ENCODE peak calls at places on chromosome 22, in six cellular contexts. One of them, this sample, is unnamed. For H3K4me1, the result is how much of the 10 kb centered on the place peaks cover.

GRCh38 chr22:27220349-27220748 is 563.0 kb downstream of the MIAT start:
- DNase-seq in neural progenitor cell: no peak
- DNase-seq in IMR-90: peak
- DNase-seq in fibroblast of lung: peak
- DNase-seq in HCT116: no peak
- DNase-seq in mesenchymal stem cell: peak
- DNase-seq in this sample: peak

GRCh38 chr22:20926243-20926642 is 9.0 kb downstream of the CRKL start:
- DNase-seq in IMR-90: no peak
- DNase-seq in HCT116: no peak
- DNase-seq in fibroblast of lung: no peak
- DNase-seq in mesenchymal stem cell: no peak
- DNase-seq in neural progenitor cell: no peak
- DNase-seq in this sample: no peak

GRCh38 chr22:27876684-27877083 is 42.4 kb downstream of the PITPNB start:
- DNase-seq in IMR-90: peak
- DNase-seq in fibroblast of lung: peak
- DNase-seq in mesenchymal stem cell: peak
- DNase-seq in neural progenitor cell: peak
- DNase-seq in HCT116: no peak
- DNase-seq in this sample: peak

GRCh38 chr22:27113211-27114030 is 456.0 kb downstream of the MIAT start:
- DNase-seq in IMR-90: peak
- DNase-seq in fibroblast of lung: peak
- DNase-seq in HCT116: peak
- DNase-seq in neural progenitor cell: no peak
- DNase-seq in mesenchymal stem cell: peak
- DNase-seq in this sample: peak

GRCh38 chr22:32623943-32624342 is 149.3 kb downstream of the FBXO7 start:
- DNase-seq in HCT116: no peak
- DNase-seq in fibroblast of lung: peak
- DNase-seq in IMR-90: peak
- DNase-seq in mesenchymal stem cell: peak
- DNase-seq in neural progenitor cell: no peak
- DNase-seq in this sample: peak

GRCh38 chr22:49068861-49069260 is 758.8 kb downstream of the BRD1 start:
- DNase-seq in fibroblast of lung: no peak
- DNase-seq in HCT116: no peak
- DNase-seq in neural progenitor cell: no peak
- DNase-seq in IMR-90: no peak
- DNase-seq in mesenchymal stem cell: no peak
- DNase-seq in this sample: no peak

GRCh38 chr22:42330953-42331525 is 60.6 kb upstream of the TCF20 start:
- DNase-seq in fibroblast of lung: no peak
- DNase-seq in IMR-90: no peak
- DNase-seq in mesenchymal stem cell: no peak
- DNase-seq in neural progenitor cell: peak
- DNase-seq in HCT116: no peak
- DNase-seq in this sample: no peak

GRCh38 chr22:21457023-21457787 is 10.0 kb upstream of the TMEM191C start:
- DNase-seq in mesenchymal stem cell: peak
- DNase-seq in IMR-90: peak
- DNase-seq in HCT116: no peak
- DNase-seq in fibroblast of lung: no peak
- DNase-seq in neural progenitor cell: peak
- DNase-seq in this sample: no peak

GRCh38 chr22:23529166-23530103 is 50.7 kb downstream of the IGLL1 start:
- DNase-seq in HCT116: no peak
- DNase-seq in mesenchymal stem cell: no peak
- DNase-seq in fibroblast of lung: no peak
- DNase-seq in IMR-90: no peak
- DNase-seq in neural progenitor cell: no peak
- DNase-seq in this sample: no peak

GRCh38 chr22:31284756-31285155 is 7.5 kb downstream of the PIK3IP1 start:
- DNase-seq in mesenchymal stem cell: no peak
- DNase-seq in HCT116: no peak
- DNase-seq in fibroblast of lung: no peak
- DNase-seq in neural progenitor cell: peak
- DNase-seq in IMR-90: no peak
- DNase-seq in this sample: no peak

GRCh38 chr22:31291716-31292644 is at the start of gene PIK3IP1:
- DNase-seq in IMR-90: peak
- DNase-seq in mesenchymal stem cell: peak
- DNase-seq in fibroblast of lung: peak
- DNase-seq in HCT116: peak
- DNase-seq in neural progenitor cell: peak
- DNase-seq in this sample: peak

GRCh38 chr22:16131918-16132317 is 442.1 kb downstream of the POTEH start:
- DNase-seq in fibroblast of lung: no peak
- DNase-seq in HCT116: no peak
- DNase-seq in mesenchymal stem cell: no peak
- DNase-seq in IMR-90: no peak
- DNase-seq in neural progenitor cell: no peak
- DNase-seq in this sample: no peak

GRCh38 chr22:31958625-31959239 is 14.4 kb downstream of the YWHAH start:
- DNase-seq in fibroblast of lung: no peak
- DNase-seq in IMR-90: no peak
- DNase-seq in neural progenitor cell: no peak
- DNase-seq in mesenchymal stem cell: no peak
- DNase-seq in HCT116: no peak
- DNase-seq in this sample: no peak

GRCh38 chr22:20545681-20546521 is 38.5 kb downstream of the MED15 start:
- DNase-seq in HCT116: no peak
- DNase-seq in neural progenitor cell: no peak
- DNase-seq in IMR-90: no peak
- DNase-seq in mesenchymal stem cell: no peak
- DNase-seq in fibroblast of lung: no peak
- DNase-seq in this sample: no peak

GRCh38 chr22:20522134-20522827 is 14.9 kb downstream of the MED15 start:
- DNase-seq in HCT116: no peak
- DNase-seq in fibroblast of lung: no peak
- DNase-seq in mesenchymal stem cell: no peak
- DNase-seq in neural progenitor cell: no peak
- DNase-seq in IMR-90: no peak
- DNase-seq in this sample: no peak

GRCh38 chr22:33271390-33272161 is 213.4 kb upstream of the SYN3 start:
- DNase-seq in HCT116: no peak
- DNase-seq in fibroblast of lung: peak
- DNase-seq in IMR-90: peak
- DNase-seq in neural progenitor cell: peak
- DNase-seq in mesenchymal stem cell: no peak
- DNase-seq in this sample: peak

GRCh38 chr22:48941903-48942625 is 885.6 kb downstream of the BRD1 start:
- DNase-seq in neural progenitor cell: no peak
- DNase-seq in mesenchymal stem cell: no peak
- DNase-seq in fibroblast of lung: no peak
- DNase-seq in IMR-90: no peak
- DNase-seq in HCT116: no peak
- DNase-seq in this sample: no peak

GRCh38 chr22:29617922-29618629 is 14.6 kb downstream of the NF2 start:
- DNase-seq in neural progenitor cell: no peak
- DNase-seq in fibroblast of lung: peak
- DNase-seq in IMR-90: peak
- DNase-seq in HCT116: peak
- DNase-seq in mesenchymal stem cell: peak
- DNase-seq in this sample: peak

GRCh38 chr22:44926491-44927415 is 83.1 kb downstream of the PHF21B start:
- DNase-seq in IMR-90: no peak
- DNase-seq in fibroblast of lung: no peak
- DNase-seq in HCT116: no peak
- DNase-seq in neural progenitor cell: no peak
- DNase-seq in mesenchymal stem cell: no peak
- DNase-seq in this sample: no peak

GRCh38 chr22:41739576-41739975 is 40.3 kb downstream of the MEI1 start:
- DNase-seq in mesenchymal stem cell: no peak
- DNase-seq in fibroblast of lung: no peak
- DNase-seq in IMR-90: no peak
- DNase-seq in neural progenitor cell: no peak
- DNase-seq in HCT116: no peak
- DNase-seq in this sample: no peak

GRCh38 chr22:19068784-19069271 is 53.4 kb downstream of the DGCR2 start:
- DNase-seq in HCT116: no peak
- DNase-seq in neural progenitor cell: no peak
- DNase-seq in IMR-90: no peak
- DNase-seq in fibroblast of lung: no peak
- DNase-seq in mesenchymal stem cell: no peak
- DNase-seq in this sample: no peak

GRCh38 chr22:44580176-44580575 is 82.1 kb upstream of the RTL6 start:
- DNase-seq in HCT116: no peak
- DNase-seq in IMR-90: no peak
- DNase-seq in fibroblast of lung: no peak
- DNase-seq in mesenchymal stem cell: no peak
- DNase-seq in neural progenitor cell: no peak
- DNase-seq in this sample: no peak

GRCh38 chr22:20088263-20088648 is 8.2 kb downstream of the DGCR8 start:
- DNase-seq in IMR-90: no peak
- DNase-seq in HCT116: no peak
- DNase-seq in fibroblast of lung: no peak
- DNase-seq in neural progenitor cell: no peak
- DNase-seq in mesenchymal stem cell: no peak
- DNase-seq in this sample: no peak

GRCh38 chr22:19195796-19196731 is 17.5 kb upstream of the SLC25A1 start:
- DNase-seq in fibroblast of lung: no peak
- DNase-seq in IMR-90: no peak
- DNase-seq in mesenchymal stem cell: no peak
- DNase-seq in neural progenitor cell: no peak
- DNase-seq in HCT116: no peak
- DNase-seq in this sample: no peak

GRCh38 chr22:19422440-19423301 is 8.9 kb downstream of the HIRA start:
- DNase-seq in HCT116: no peak
- DNase-seq in mesenchymal stem cell: no peak
- DNase-seq in neural progenitor cell: no peak
- DNase-seq in IMR-90: no peak
- DNase-seq in fibroblast of lung: no peak
- DNase-seq in this sample: no peak

DNA sequence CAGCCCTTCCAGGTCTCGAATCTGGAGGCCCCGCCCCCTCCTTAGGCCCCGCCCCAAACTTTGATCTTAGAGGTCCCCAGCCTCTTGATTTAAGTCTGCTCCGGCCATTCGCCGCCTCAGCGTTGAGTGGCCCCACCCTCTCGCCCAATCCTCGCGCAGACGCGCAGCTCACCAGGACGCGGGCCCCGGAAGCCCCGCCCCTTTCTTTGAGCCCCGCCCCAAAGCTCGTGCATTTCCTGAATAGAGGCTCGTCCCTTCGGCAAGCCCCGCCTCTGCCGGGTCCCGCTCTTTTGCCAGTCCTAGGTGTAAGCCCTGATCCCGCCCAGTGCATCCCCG is 190 bp upstream of the GUCD1 start:
- DNase-seq in mesenchymal stem cell: peak
- DNase-seq in IMR-90: peak
- DNase-seq in neural progenitor cell: peak
- DNase-seq in fibroblast of lung: peak
- DNase-seq in HCT116: peak
- DNase-seq in this sample: peak
- H3K4me1 ChIP-seq in mesenchymal stem cell: under half
- H3K4me1 ChIP-seq in IMR-90: under half
- H3K4me1 ChIP-seq in neural progenitor cell: under half
- H3K4me1 ChIP-seq in fibroblast of lung: under half
- H3K4me1 ChIP-seq in HCT116: under half
- H3K4me1 ChIP-seq in this sample: under half

GRCh38 chr22:43376765-43377485 is 33.8 kb upstream of the SCUBE1 start:
- DNase-seq in IMR-90: no peak
- DNase-seq in HCT116: no peak
- DNase-seq in fibroblast of lung: peak
- DNase-seq in neural progenitor cell: no peak
- DNase-seq in mesenchymal stem cell: no peak
- DNase-seq in this sample: peak
- H2AFZ ChIP-seq in IMR-90: no peak
- H2AFZ ChIP-seq in HCT116: no peak
- H2AFZ ChIP-seq in fibroblast of lung: no peak
- H2AFZ ChIP-seq in neural progenitor cell: no peak
- H2AFZ ChIP-seq in mesenchymal stem cell: no peak
- H2AFZ ChIP-seq in this sample: no peak

GRCh38 chr22:46058591-46059519 is 81.9 kb upstream of the WNT7B start:
- DNase-seq in HCT116: no peak
- DNase-seq in IMR-90: no peak
- DNase-seq in neural progenitor cell: no peak
- DNase-seq in mesenchymal stem cell: no peak
- DNase-seq in fibroblast of lung: peak
- DNase-seq in this sample: peak

GRCh38 chr22:46061124-46061410 is 84.1 kb upstream of the WNT7B start:
- DNase-seq in HCT116: no peak
- DNase-seq in IMR-90: no peak
- DNase-seq in fibroblast of lung: no peak
- DNase-seq in mesenchymal stem cell: no peak
- DNase-seq in neural progenitor cell: no peak
- DNase-seq in this sample: no peak

GRCh38 chr22:46062232-46062615 is 85.3 kb upstream of the WNT7B start:
- DNase-seq in HCT116: no peak
- DNase-seq in IMR-90: no peak
- DNase-seq in neural progenitor cell: no peak
- DNase-seq in fibroblast of lung: peak
- DNase-seq in mesenchymal stem cell: no peak
- DNase-seq in this sample: no peak

GRCh38 chr22:46061431-46062231 is 84.7 kb upstream of the WNT7B start:
- DNase-seq in HCT116: no peak
- DNase-seq in IMR-90: no peak
- DNase-seq in fibroblast of lung: no peak
- DNase-seq in mesenchymal stem cell: no peak
- DNase-seq in neural progenitor cell: peak
- DNase-seq in this sample: no peak

DNA sequence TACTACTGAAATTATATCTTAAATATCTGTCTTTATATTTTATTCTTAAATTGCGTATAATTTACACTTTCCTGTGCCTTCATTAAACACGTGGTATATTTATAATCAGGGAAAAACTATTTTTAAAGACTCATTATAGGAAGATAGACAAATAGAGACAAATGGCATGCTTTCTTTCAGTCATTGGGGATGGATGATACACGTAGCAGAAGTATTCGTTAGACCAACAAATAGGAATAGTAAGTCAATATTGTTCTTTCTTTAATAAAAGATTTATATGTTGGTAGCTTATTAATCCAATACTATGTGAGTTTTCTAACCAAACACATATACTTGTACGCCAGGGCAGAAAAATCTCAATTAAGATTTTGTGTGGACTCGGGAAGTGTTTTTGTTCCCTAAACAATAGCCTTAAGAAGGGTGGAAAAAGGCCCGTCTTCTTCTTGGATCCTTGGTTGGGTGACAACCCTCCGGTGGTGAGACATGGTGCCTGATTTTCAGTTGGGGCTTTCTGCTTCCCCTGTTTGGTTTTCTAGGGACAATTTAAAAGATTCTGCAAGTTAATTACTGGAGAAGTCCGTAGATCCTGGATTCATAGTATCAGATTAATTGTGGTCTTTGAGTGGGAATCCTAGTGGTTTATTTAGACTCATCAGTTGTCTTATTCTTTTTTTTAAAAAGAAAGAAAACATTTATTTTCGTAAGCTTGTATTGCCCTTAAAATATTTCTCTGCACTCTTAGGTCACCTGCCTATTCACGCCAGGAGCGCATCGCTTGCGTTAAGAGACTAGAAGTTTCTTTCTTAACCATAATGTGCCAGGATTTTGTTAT is 83.5 kb upstream of the WNT7B start:
- DNase-seq in IMR-90: no peak
- DNase-seq in neural progenitor cell: no peak
- DNase-seq in mesenchymal stem cell: no peak
- DNase-seq in fibroblast of lung: peak
- DNase-seq in HCT116: no peak
- DNase-seq in this sample: peak
- H3K4me1 ChIP-seq in IMR-90: under half
- H3K4me1 ChIP-seq in neural progenitor cell: under half
- H3K4me1 ChIP-seq in mesenchymal stem cell: under half
- H3K4me1 ChIP-seq in fibroblast of lung: under half
- H3K4me1 ChIP-seq in HCT116: under half
- H3K4me1 ChIP-seq in this sample: under half

GRCh38 chr22:50170453-50171318 is at the start of gene PANX2:
- DNase-seq in neural progenitor cell: peak
- DNase-seq in IMR-90: no peak
- DNase-seq in fibroblast of lung: peak
- DNase-seq in HCT116: no peak
- DNase-seq in mesenchymal stem cell: peak
- DNase-seq in this sample: no peak
- H2AFZ ChIP-seq in neural progenitor cell: peak
- H2AFZ ChIP-seq in IMR-90: peak
- H2AFZ ChIP-seq in fibroblast of lung: no peak
- H2AFZ ChIP-seq in HCT116: no peak
- H2AFZ ChIP-seq in mesenchymal stem cell: no peak
- H2AFZ ChIP-seq in this sample: peak

This sample was measured in astrocyte.